ENCODE peak calls at places on chromosomes 7 and 10, in four cellular contexts. One of them, this sample, is unnamed.

GRCh38 chr7:87413951-87414381 is 61.5 kb downstream of the ABCB4 start:
- DNase-seq in HepG2: no peak
- DNase-seq in H9: no peak
- DNase-seq in CD8-positive, alpha-beta memory T cell: no peak
- DNase-seq in this sample: no peak

GRCh38 chr7:79461660-79462059 is 8.2 kb upstream of the MAGI2 start:
- DNase-seq in HepG2: peak; percentile 88
- DNase-seq in H9: no peak
- DNase-seq in CD8-positive, alpha-beta memory T cell: no peak
- DNase-seq in this sample: no peak

GRCh38 chr7:28484276-28484675 is 72.0 kb downstream of the CREB5 start:
- DNase-seq in HepG2: no peak
- DNase-seq in H9: no peak
- DNase-seq in CD8-positive, alpha-beta memory T cell: no peak
- DNase-seq in this sample: no peak

GRCh38 chr7:14504134-14504533 is 398.4 kb downstream of the DGKB start:
- DNase-seq in HepG2: no peak
- DNase-seq in H9: peak; percentile 38
- DNase-seq in CD8-positive, alpha-beta memory T cell: no peak
- DNase-seq in this sample: no peak

GRCh38 chr10:31318382-31318853 is 598 bp upstream of the ZEB1 start:
- DNase-seq in HepG2: peak; percentile 12
- DNase-seq in H9: peak; percentile 44
- DNase-seq in CD8-positive, alpha-beta memory T cell: peak; percentile 60
- DNase-seq in this sample: peak; percentile 32

GRCh38 chr7:77862691-77863090 is 64.1 kb downstream of the PHTF2 start:
- DNase-seq in HepG2: no peak
- DNase-seq in H9: no peak
- DNase-seq in CD8-positive, alpha-beta memory T cell: no peak
- DNase-seq in this sample: no peak

GRCh38 chr10:58435297-58435696 is 50.1 kb downstream of the TFAM start:
- DNase-seq in HepG2: peak; percentile 44
- DNase-seq in H9: peak; percentile 37
- DNase-seq in CD8-positive, alpha-beta memory T cell: no peak
- DNase-seq in this sample: no peak

GRCh38 chr10:124685251-124685650 is 58.9 kb downstream of the FAM53B start:
- DNase-seq in HepG2: no peak
- DNase-seq in H9: no peak
- DNase-seq in CD8-positive, alpha-beta memory T cell: no peak
- DNase-seq in this sample: no peak

GRCh38 chr10:106655606-106656005 is 508.9 kb downstream of the SORCS1 start:
- DNase-seq in HepG2: no peak
- DNase-seq in H9: no peak
- DNase-seq in CD8-positive, alpha-beta memory T cell: no peak
- DNase-seq in this sample: no peak

GRCh38 chr7:22784346-22784745 is 38.3 kb downstream of the TOMM7 start:
- DNase-seq in HepG2: peak; percentile 58
- DNase-seq in H9: no peak
- DNase-seq in CD8-positive, alpha-beta memory T cell: no peak
- DNase-seq in this sample: no peak

GRCh38 chr7:54992876-54993490 is 25.8 kb upstream of the EGFR start:
- DNase-seq in HepG2: no peak
- DNase-seq in H9: no peak
- DNase-seq in CD8-positive, alpha-beta memory T cell: no peak
- DNase-seq in this sample: no peak

GRCh38 chr7:152133804-152134203 is 108.3 kb downstream of the GALNT11 start:
- DNase-seq in HepG2: no peak
- DNase-seq in H9: no peak
- DNase-seq in CD8-positive, alpha-beta memory T cell: no peak
- DNase-seq in this sample: no peak

GRCh38 chr10:59362991-59363390 is 642 bp upstream of the FAM13C start:
- DNase-seq in HepG2: no peak
- DNase-seq in H9: peak; percentile 67
- DNase-seq in CD8-positive, alpha-beta memory T cell: no peak
- DNase-seq in this sample: peak; percentile 18

GRCh38 chr7:124171068-124171467 is 138.2 kb upstream of the TMEM229A start:
- DNase-seq in HepG2: no peak
- DNase-seq in H9: no peak
- DNase-seq in CD8-positive, alpha-beta memory T cell: no peak
- DNase-seq in this sample: no peak

GRCh38 chr7:74228951-74229900 is 19.4 kb downstream of the LAT2 start:
- DNase-seq in HepG2: no peak
- DNase-seq in H9: no peak
- DNase-seq in CD8-positive, alpha-beta memory T cell: no peak
- DNase-seq in this sample: no peak

GRCh38 chr10:90352288-90352687 is 505.6 kb downstream of the HTR7 start:
- DNase-seq in HepG2: no peak
- DNase-seq in H9: peak; percentile 34
- DNase-seq in CD8-positive, alpha-beta memory T cell: no peak
- DNase-seq in this sample: no peak

GRCh38 chr10:101272229-101272868 is 43.1 kb upstream of the LBX1 start:
- DNase-seq in HepG2: peak; percentile 48
- DNase-seq in H9: peak; percentile 89
- DNase-seq in CD8-positive, alpha-beta memory T cell: peak; percentile 45
- DNase-seq in this sample: no peak

GRCh38 chr7:38950309-38950708 is 27.4 kb upstream of the POU6F2 start:
- DNase-seq in HepG2: no peak
- DNase-seq in H9: no peak
- DNase-seq in CD8-positive, alpha-beta memory T cell: no peak
- DNase-seq in this sample: no peak

GRCh38 chr7:54546081-54546985 is 4.2 kb downstream of the VSTM2A start:
- DNase-seq in HepG2: peak; percentile 20
- DNase-seq in H9: peak; percentile 85
- DNase-seq in CD8-positive, alpha-beta memory T cell: no peak
- DNase-seq in this sample: no peak

GRCh38 chr10:89916481-89916880 is 215.1 kb downstream of the KIF20B start:
- DNase-seq in HepG2: no peak
- DNase-seq in H9: no peak
- DNase-seq in CD8-positive, alpha-beta memory T cell: no peak
- DNase-seq in this sample: no peak

GRCh38 chr10:30190831-30191552 is 131.6 kb upstream of the JCAD start:
- DNase-seq in HepG2: no peak
- DNase-seq in H9: no peak
- DNase-seq in CD8-positive, alpha-beta memory T cell: no peak
- DNase-seq in this sample: no peak

GRCh38 chr10:120394446-120394845 is 62.6 kb upstream of the PLPP4 start:
- DNase-seq in HepG2: no peak
- DNase-seq in H9: no peak
- DNase-seq in CD8-positive, alpha-beta memory T cell: no peak
- DNase-seq in this sample: no peak

GRCh38 chr10:93852721-93853120 is 41.1 kb upstream of the SLC35G1 start:
- DNase-seq in HepG2: no peak
- DNase-seq in H9: no peak
- DNase-seq in CD8-positive, alpha-beta memory T cell: no peak
- DNase-seq in this sample: no peak

GRCh38 chr7:6291531-6291930 is 19.1 kb upstream of the CYTH3 start:
- DNase-seq in HepG2: no peak
- DNase-seq in H9: no peak
- DNase-seq in CD8-positive, alpha-beta memory T cell: no peak
- DNase-seq in this sample: no peak

GRCh38 chr10:94046152-94046551 is 52.4 kb downstream of the PLCE1 start:
- DNase-seq in HepG2: no peak
- DNase-seq in H9: no peak
- DNase-seq in CD8-positive, alpha-beta memory T cell: no peak
- DNase-seq in this sample: no peak

GRCh38 chr7:30470783-30471182 is 7.8 kb downstream of the NOD1 start:
- DNase-seq in HepG2: no peak
- DNase-seq in H9: no peak
- DNase-seq in CD8-positive, alpha-beta memory T cell: no peak
- DNase-seq in this sample: no peak

GRCh38 chr7:134327896-134328295 is 11.2 kb upstream of the SLC35B4 start:
- DNase-seq in HepG2: peak; percentile 57
- DNase-seq in H9: peak; percentile 79
- DNase-seq in CD8-positive, alpha-beta memory T cell: peak; percentile 29
- DNase-seq in this sample: peak; percentile 3

GRCh38 chr10:31146496-31147219 is 115.0 kb upstream of the ZNF438 start:
- DNase-seq in HepG2: no peak
- DNase-seq in H9: no peak
- DNase-seq in CD8-positive, alpha-beta memory T cell: no peak
- DNase-seq in this sample: no peak

GRCh38 chr7:143012001-143012400 is 14.9 kb downstream of the OR9A2 start:
- DNase-seq in HepG2: no peak
- DNase-seq in H9: no peak
- DNase-seq in CD8-positive, alpha-beta memory T cell: no peak
- DNase-seq in this sample: no peak

DNA sequence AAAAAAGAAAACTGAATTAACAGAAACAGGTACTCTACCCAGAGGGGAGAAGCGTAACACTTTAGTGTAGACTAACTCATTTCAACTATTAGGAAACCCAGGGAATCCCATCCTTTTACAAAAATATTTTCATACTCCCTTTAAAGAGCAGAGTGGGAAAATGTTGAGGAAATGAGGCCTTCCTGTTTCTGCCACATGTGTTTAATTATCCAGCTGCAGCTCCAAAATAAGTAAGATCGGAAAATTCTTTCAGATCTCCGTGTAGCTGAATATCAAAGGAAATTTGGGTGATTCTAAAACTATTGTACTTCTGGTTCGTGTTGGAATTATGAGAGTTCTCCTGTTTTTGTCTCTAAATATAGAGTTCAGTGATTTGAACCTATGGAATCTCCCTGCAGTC is 58.0 kb upstream of the CAV2 start:
- DNase-seq in HepG2: no peak
- DNase-seq in H9: no peak
- DNase-seq in CD8-positive, alpha-beta memory T cell: no peak
- DNase-seq in this sample: no peak
- H3K27ac ChIP-seq in HepG2: no peak overlapping the region
- H3K27ac ChIP-seq in H9: no peak overlapping the region
- H3K27ac ChIP-seq in CD8-positive, alpha-beta memory T cell: no peak overlapping the region
- H3K27ac ChIP-seq in this sample: no peak overlapping the region

GRCh38 chr10:24208661-24209420 is at the start of gene KIAA1217:
- DNase-seq in HepG2: peak; percentile 76
- DNase-seq in H9: peak; percentile 53
- DNase-seq in CD8-positive, alpha-beta memory T cell: no peak
- DNase-seq in this sample: no peak
- H3K27ac ChIP-seq in HepG2: peak within 1 kb of the TSS; percentile 90
- H3K27ac ChIP-seq in H9: no peak within 1 kb of the TSS
- H3K27ac ChIP-seq in CD8-positive, alpha-beta memory T cell: no peak within 1 kb of the TSS
- H3K27ac ChIP-seq in this sample: peak within 1 kb of the TSS; percentile 29

DNA sequence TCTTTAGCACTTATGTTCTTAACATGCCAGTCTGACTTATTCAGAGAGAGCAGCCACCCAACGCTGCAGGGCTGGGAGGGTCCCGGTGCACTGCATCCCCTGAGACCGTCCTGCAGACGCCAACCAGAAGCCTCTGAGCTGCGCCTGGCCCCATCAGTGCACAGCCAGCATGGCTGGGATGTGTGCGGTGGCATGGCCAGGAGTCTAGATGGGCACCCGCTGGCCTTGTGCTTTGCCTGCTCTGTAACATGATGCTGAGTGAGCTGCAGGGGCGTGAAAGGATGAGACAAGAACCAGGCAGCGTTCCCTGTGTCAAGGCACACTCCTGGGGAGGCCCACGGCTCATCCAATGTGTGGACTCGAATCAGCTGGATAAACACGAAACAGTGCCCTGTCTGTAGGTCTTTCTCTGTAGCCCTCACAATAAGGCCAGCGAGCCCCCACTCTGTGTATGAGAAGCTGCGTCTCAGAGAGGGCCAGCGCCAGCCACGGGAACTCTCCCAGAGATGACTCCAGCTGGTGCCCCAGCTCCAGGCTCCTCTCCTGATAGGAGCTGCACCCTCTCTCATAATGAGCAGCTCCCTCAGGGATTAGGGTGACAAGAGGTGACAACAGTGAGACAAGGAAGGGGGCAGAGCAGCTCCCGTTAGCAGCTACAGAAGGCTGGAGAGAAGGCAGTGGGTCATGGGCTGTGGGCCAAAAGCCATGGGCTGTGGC is 96.8 kb downstream of the TNS3 start:
- DNase-seq in HepG2: no peak
- DNase-seq in H9: no peak
- DNase-seq in CD8-positive, alpha-beta memory T cell: no peak
- DNase-seq in this sample: no peak
- H3K27ac ChIP-seq in HepG2: peak overlapping the region; percentile 18
- H3K27ac ChIP-seq in H9: no peak overlapping the region
- H3K27ac ChIP-seq in CD8-positive, alpha-beta memory T cell: no peak overlapping the region
- H3K27ac ChIP-seq in this sample: no peak overlapping the region

GRCh38 chr7:155219154-155219531 is 78.5 kb upstream of the INSIG1 start:
- DNase-seq in HepG2: no peak
- DNase-seq in H9: no peak
- DNase-seq in CD8-positive, alpha-beta memory T cell: no peak
- DNase-seq in this sample: no peak
- H3K27ac ChIP-seq in HepG2: no peak overlapping the region
- H3K27ac ChIP-seq in H9: no peak overlapping the region
- H3K27ac ChIP-seq in CD8-positive, alpha-beta memory T cell: no peak overlapping the region
- H3K27ac ChIP-seq in this sample: no peak overlapping the region

GRCh38 chr10:22252286-22252800 is 34.5 kb upstream of the EBLN1 start:
- DNase-seq in HepG2: no peak
- DNase-seq in H9: peak; percentile 46
- DNase-seq in CD8-positive, alpha-beta memory T cell: peak; percentile 16
- DNase-seq in this sample: peak; percentile 76
- H3K27ac ChIP-seq in HepG2: no peak overlapping the region
- H3K27ac ChIP-seq in H9: no peak overlapping the region
- H3K27ac ChIP-seq in CD8-positive, alpha-beta memory T cell: peak overlapping the region; percentile 82
- H3K27ac ChIP-seq in this sample: peak overlapping the region; percentile 98

This sample was measured in caudate nucleus.